ENCODE peak calls at places on chromosomes 12 and 14, in four cellular contexts. G is lower lobe of right lung, O is kidney, D is lung. Q is an unnamed sample.

GRCh38 chr14:94394594-94395305 is 6.3 kb upstream of the SERPINA1 start:
- DNase-seq in G (peak; percentile 76), D (peak; percentile 69), O (no peak), Q (no peak)

GRCh38 chr14:104746951-104747481 is 5.9 kb upstream of the SIVA1 start:
- DNase-seq in D (no peak), O (peak; percentile 84), G (no peak), Q (no peak)

GRCh38 chr12:117333331-117334000 is 28.0 kb downstream of the NOS1 start:
- DNase-seq in O (no peak), G (no peak), D (no peak), Q (no peak)

GRCh38 chr12:43292699-43293098 is 259.3 kb downstream of the ADAMTS20 start:
- DNase-seq in G (no peak), O (no peak), D (no peak), Q (no peak)

GRCh38 chr14:28584951-28585350 is 181.6 kb upstream of the FOXG1 start:
- DNase-seq in O (no peak), D (no peak), G (no peak), Q (no peak)

GRCh38 chr14:95256011-95256775 is 63.5 kb downstream of the CLMN start:
- DNase-seq in D (no peak), G (no peak), O (no peak), Q (no peak)

GRCh38 chr12:92462049-92462448 is 240.7 kb upstream of the PLEKHG7 start:
- DNase-seq in O (no peak), D (no peak), G (no peak), Q (no peak)

GRCh38 chr14:101812071-101812470 is 50.6 kb downstream of the PPP2R5C start:
- DNase-seq in O (no peak), D (no peak), G (no peak), Q (no peak)

GRCh38 chr14:106845286-106846087 is 1319.1 kb downstream of the TMEM121 start:
- DNase-seq in O (peak; percentile 87), D (peak; percentile 69), G (peak; percentile 79), Q (peak; percentile 88)

GRCh38 chr12:6867407-6868210 is at the start of gene TPI1:
- DNase-seq in D (peak; percentile 85), G (peak; percentile 76), O (peak; percentile 97), Q (peak; percentile 88)

GRCh38 chr12:30622509-30622908 is 73.2 kb downstream of the IPO8 start:
- DNase-seq in G (no peak), D (no peak), O (no peak), Q (no peak)

GRCh38 chr12:10082057-10082874 is 16.5 kb downstream of the CLEC1A start:
- DNase-seq in O (no peak), G (no peak), D (no peak), Q (no peak)

GRCh38 chr14:74856366-74856765 is 19.6 kb downstream of the PROX2 start:
- DNase-seq in D (no peak), O (no peak), G (no peak), Q (no peak)

GRCh38 chr12:10697872-10698271 is 24.0 kb upstream of the STYK1 start:
- DNase-seq in G (no peak), O (no peak), D (no peak), Q (no peak)

GRCh38 chr14:74543771-74544170 is 50.2 kb downstream of the ISCA2 start:
- DNase-seq in O (no peak), G (no peak), D (no peak), Q (no peak)

GRCh38 chr12:18578191-18578590 is 159.6 kb downstream of the PLCZ1 start:
- DNase-seq in G (no peak), O (no peak), D (no peak), Q (no peak)

GRCh38 chr12:91778938-91779400 is 366.7 kb downstream of the BTG1 start:
- DNase-seq in O (no peak), D (no peak), G (no peak), Q (peak; percentile 41)

GRCh38 chr12:115249878-115250277 is 565.9 kb upstream of the TBX3 start:
- DNase-seq in D (no peak), G (no peak), O (no peak), Q (no peak)

GRCh38 chr14:23630687-23631086 is 5.5 kb upstream of the DHRS2 start:
- DNase-seq in G (no peak), O (no peak), D (no peak), Q (no peak)

GRCh38 chr14:68113328-68113930 is 293.9 kb downstream of the RAD51B start:
- DNase-seq in D (no peak), G (no peak), O (no peak), Q (no peak)

GRCh38 chr14:74508292-74508731 is 14.7 kb downstream of the ISCA2 start:
- DNase-seq in D (no peak), O (peak; percentile 46), G (no peak), Q (no peak)

GRCh38 chr12:33182485-33182884 is 257.1 kb downstream of the SYT10 start:
- DNase-seq in G (no peak), O (no peak), D (no peak), Q (no peak)

GRCh38 chr12:1581973-1582708 is 12.2 kb downstream of the FBXL14 start:
- DNase-seq in O (no peak), G (no peak), D (no peak), Q (no peak)

GRCh38 chr14:90644882-90645281 is 171.3 kb downstream of the TTC7B start:
- DNase-seq in G (no peak), O (no peak), D (no peak), Q (no peak)

GRCh38 chr12:18158774-18159557 is 69.0 kb upstream of the RERGL start:
- DNase-seq in D (no peak), G (no peak), O (no peak), Q (no peak)

GRCh38 chr14:76514599-76514998 is 138.7 kb downstream of the ESRRB start:
- DNase-seq in O (no peak), D (no peak), G (no peak), Q (peak; percentile 10)

DNA sequence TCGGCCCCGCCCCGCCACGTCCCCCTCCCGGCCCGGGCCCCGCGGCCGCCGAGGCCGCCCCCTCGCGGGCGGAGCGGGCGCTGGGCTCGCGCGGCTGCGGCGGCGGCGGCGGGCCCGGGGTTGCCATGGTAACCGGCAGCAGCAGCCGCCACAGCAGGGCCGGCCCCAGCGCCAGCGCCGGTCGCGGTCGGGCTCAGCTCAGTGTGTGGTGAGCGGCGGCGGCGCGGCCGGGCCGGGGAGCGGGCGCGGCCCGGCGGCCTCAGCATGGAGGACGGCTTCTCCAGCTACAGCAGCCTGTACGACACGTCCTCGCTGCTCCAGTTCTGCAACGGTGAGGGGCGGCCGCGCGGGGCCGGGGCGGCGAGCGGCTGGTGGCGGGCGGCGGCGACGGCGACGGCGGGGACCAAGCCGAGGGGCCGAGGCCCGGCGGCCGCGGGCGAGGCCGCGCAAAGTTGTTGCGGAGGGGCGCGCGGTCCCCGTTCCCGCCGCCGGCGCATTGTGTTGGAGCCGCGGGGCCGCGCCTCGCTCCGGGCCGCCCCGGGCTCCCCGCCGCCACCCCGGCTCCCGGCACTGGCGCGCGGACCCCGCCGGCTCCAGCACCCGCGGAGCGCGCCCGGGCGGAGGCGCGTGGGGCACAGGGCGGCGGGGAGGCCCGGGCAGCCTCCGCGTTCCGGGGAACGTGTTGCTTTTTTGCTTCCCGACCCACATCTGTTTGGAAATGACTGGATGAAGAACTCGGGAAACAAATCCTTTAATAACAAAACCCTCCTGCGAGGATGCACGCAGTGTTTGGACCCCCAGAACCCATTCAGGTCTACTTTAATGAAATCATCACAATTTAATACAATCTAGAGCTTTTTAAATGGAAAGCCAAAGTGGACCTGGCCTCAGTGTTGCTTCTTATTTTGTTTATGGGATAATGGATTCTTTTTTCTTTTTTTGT is at the start of gene EML1:
- DNase-seq in G (peak; percentile 87), D (peak; percentile 71), O (peak; percentile 95), Q (peak; percentile 91)
- H3K4me1 ChIP-seq in G (peaks cover 30% of the 10 kb centered on the region), D (no peaks in the 10 kb centered on the region), O (peaks cover 11% of the 10 kb centered on the region), Q (no peaks in the 10 kb centered on the region)

GRCh38 chr12:104573-105081 is 38.1 kb downstream of the IQSEC3 start:
- DNase-seq in G (no peak), D (no peak), O (no peak), Q (no peak)

GRCh38 chr12:108594-108993 is 42.0 kb downstream of the IQSEC3 start:
- DNase-seq in G (no peak), O (no peak), D (no peak), Q (no peak)

GRCh38 chr12:103169-103981 is 36.8 kb downstream of the IQSEC3 start:
- DNase-seq in G (no peak), D (no peak), O (no peak), Q (no peak)

GRCh38 chr12:105696-106095 is 39.1 kb downstream of the IQSEC3 start:
- DNase-seq in D (no peak), G (no peak), O (no peak), Q (no peak)

DNA sequence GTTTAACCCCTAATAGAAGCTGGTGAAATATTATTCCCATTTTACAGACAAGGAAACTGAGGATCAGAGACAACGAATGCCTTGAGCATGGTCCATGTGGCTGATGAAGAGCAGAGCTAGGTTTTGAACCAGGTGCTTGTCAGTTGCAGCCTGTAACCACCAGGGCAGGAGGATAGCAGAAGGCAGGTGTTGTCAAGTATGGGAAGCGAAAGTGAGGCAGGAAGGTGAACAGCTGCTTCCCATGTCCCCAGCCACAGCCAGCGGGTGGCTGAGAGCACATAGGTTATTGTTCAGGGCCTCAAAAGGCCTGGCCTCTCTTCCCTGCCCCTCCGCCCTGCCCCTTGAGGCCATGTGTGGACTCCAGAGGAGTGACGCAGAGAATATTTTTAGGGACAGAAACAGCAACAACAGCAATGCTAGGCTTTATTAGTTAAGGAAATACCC is 39.6 kb downstream of the IQSEC3 start:
- DNase-seq in O (no peak), G (no peak), D (no peak), Q (peak; percentile 58)
- TF ChIP-seq CTCF in O (no peak), G (no peak), D (no peak), Q (no peak)

GRCh38 chr14:61488417-61488816 is 167.0 kb downstream of the PRKCH start:
- DNase-seq in D (no peak), G (no peak), O (no peak), Q (no peak)
- H3K4me1 ChIP-seq in D (peaks cover 29% of the 10 kb centered on the region), G (peaks cover 73% of the 10 kb centered on the region), O (peaks cover 9% of the 10 kb centered on the region), Q (peaks cover 41% of the 10 kb centered on the region)

GRCh38 chr12:57005980-57006808 is at the start of gene ZBTB39:
- DNase-seq in O (peak; percentile 85), D (no peak), G (peak; percentile 64), Q (peak; percentile 82)
- TF ChIP-seq CTCF in O (peak; percentile 44), D (peak; percentile 34), G (peak; percentile 58), Q (peak; percentile 66)